ENCODE peak calls at places on chromosomes 1 and 21, in six cellular contexts. C, D, A, Q, H and I are unnamed samples.

GRCh38 chr1:178057863-178058576 is 35.9 kb upstream of the RASAL2 start:
- DNase-seq in D (peak; percentile 51), C (no peak), H (peak; percentile 61), Q (peak; percentile 95), A (no peak), I (peak; percentile 44)

GRCh38 chr1:209647212-209647611 is 5.0 kb downstream of the LAMB3 start:
- DNase-seq in H (no peak), C (no peak), Q (no peak), D (no peak), A (no peak), I (no peak)

GRCh38 chr1:85578321-85579295 is 2.0 kb upstream of the CCN1 start:
- DNase-seq in A (no peak), H (peak; percentile 94), C (no peak), D (peak; percentile 95), Q (peak; percentile 93), I (peak; percentile 99)

GRCh38 chr21:38494688-38495087 is 3.6 kb downstream of the ERG start:
- DNase-seq in Q (no peak), C (no peak), A (no peak), H (no peak), D (peak; percentile 20), I (peak; percentile 15)

GRCh38 chr1:206112600-206113301 is 4.4 kb downstream of the AVPR1B start:
- DNase-seq in H (no peak), C (no peak), A (no peak), Q (no peak), D (no peak), I (no peak)

GRCh38 chr21:28402616-28402989 is 590.1 kb downstream of the LTN1 start:
- DNase-seq in Q (no peak), D (no peak), H (peak; percentile 33), A (no peak), C (no peak), I (no peak)

GRCh38 chr1:74485622-74486021 is 26.8 kb downstream of the LRRC53 start:
- DNase-seq in D (no peak), Q (no peak), C (no peak), H (no peak), A (no peak), I (no peak)

GRCh38 chr1:184785529-184785928 is 30.9 kb upstream of the EDEM3 start:
- DNase-seq in Q (no peak), H (no peak), D (no peak), A (no peak), C (no peak), I (no peak)

GRCh38 chr1:1858382-1859086 is 32.4 kb downstream of the GNB1 start:
- DNase-seq in Q (peak; percentile 85), H (peak; percentile 88), A (no peak), C (no peak), D (peak; percentile 93), I (peak; percentile 93)